ENCODE peak calls at places on chromosomes 3 and 15, in five cellular contexts. Y is heart right ventricle, T is upper lobe of right lung, X is RWPE1, O is DND-41. W is an unnamed sample.

GRCh38 chr3:152737021-152737908 is 97.7 kb upstream of the P2RY1 start:
- DNase-seq in Y (no peak), T (no peak), O (no peak), X (peak), W (peak)

GRCh38 chr15:70036585-70037343 is 61.0 kb downstream of the TLE3 start:
- DNase-seq in Y (no peak), O (no peak), X (peak), T (peak), W (no peak)

GRCh38 chr3:169278667-169279066 is 384.8 kb downstream of the MECOM start:
- DNase-seq in X (no peak), Y (no peak), T (no peak), O (no peak), W (peak)

GRCh38 chr3:125916376-125916978 is 52.5 kb upstream of the ROPN1B start:
- DNase-seq in Y (peak), O (no peak), T (no peak), X (peak), W (peak)

GRCh38 chr3:195110647-195111321 is 160.2 kb downstream of the XXYLT1 start:
- DNase-seq in O (no peak), T (peak), Y (peak), X (no peak), W (no peak)

GRCh38 chr3:133827136-133827535 is 21.5 kb downstream of the SRPRB start:
- DNase-seq in X (no peak), O (no peak), T (no peak), Y (no peak), W (no peak)

GRCh38 chr3:119413603-119414280 is 49.7 kb downstream of the TMEM39A start:
- DNase-seq in Y (no peak), X (no peak), O (no peak), T (no peak), W (no peak)

GRCh38 chr3:45984331-45985312 is 11.0 kb downstream of the FYCO1 start:
- DNase-seq in T (no peak), X (no peak), O (no peak), Y (no peak), W (peak)

GRCh38 chr3:107962946-107963345 is 127.9 kb downstream of the CD47 start:
- DNase-seq in X (peak), T (no peak), Y (no peak), O (no peak), W (peak)

GRCh38 chr3:157128771-157129671 is 30.9 kb downstream of the CCNL1 start:
- DNase-seq in Y (peak), O (no peak), T (no peak), X (no peak), W (no peak)

GRCh38 chr15:66097151-66098018 is 156.2 kb downstream of the MEGF11 start:
- DNase-seq in O (no peak), T (no peak), X (no peak), Y (no peak), W (no peak)

GRCh38 chr3:12513694-12514446 is 29.6 kb downstream of the TSEN2 start:
- DNase-seq in X (no peak), O (no peak), Y (peak), T (no peak), W (no peak)

GRCh38 chr3:30871720-30872119 is 22.7 kb downstream of the GADL1 start:
- DNase-seq in O (no peak), T (no peak), Y (no peak), X (no peak), W (peak)

GRCh38 chr15:64048766-64049165 is 2.5 kb upstream of the DAPK2 start:
- DNase-seq in Y (no peak), O (no peak), X (no peak), T (no peak), W (no peak)

GRCh38 chr3:115660646-115661442 is 37.5 kb downstream of the GAP43 start:
- DNase-seq in T (no peak), Y (peak), X (no peak), O (no peak), W (peak)

GRCh38 chr3:81989773-81990172 is 228.3 kb upstream of the GBE1 start:
- DNase-seq in O (no peak), X (no peak), Y (no peak), T (no peak), W (no peak)

GRCh38 chr3:151903501-151903991 is 30.1 kb downstream of the SUCNR1 start:
- DNase-seq in O (no peak), X (no peak), T (no peak), Y (no peak), W (peak)

GRCh38 chr15:62904511-62904910 is 138.0 kb upstream of the TPM1 start:
- DNase-seq in T (no peak), X (no peak), Y (no peak), O (no peak), W (no peak)

GRCh38 chr15:101026686-101027272 is 107.6 kb downstream of the LRRK1 start:
- DNase-seq in Y (no peak), X (no peak), O (no peak), T (no peak), W (no peak)

GRCh38 chr3:128380719-128381118 is 86.0 kb downstream of the DNAJB8 start:
- DNase-seq in T (no peak), X (no peak), O (no peak), Y (no peak), W (no peak)

GRCh38 chr3:133494469-133494868 is 79.0 kb upstream of the CDV3 start:
- DNase-seq in O (no peak), X (no peak), Y (no peak), T (no peak), W (peak)

GRCh38 chr3:110343945-110344344 is 727.7 kb upstream of the NECTIN3 start:
- DNase-seq in T (no peak), Y (no peak), X (no peak), O (no peak), W (peak)

GRCh38 chr15:90470453-90470852 is 59.3 kb upstream of the CRTC3 start:
- DNase-seq in O (no peak), T (no peak), Y (no peak), X (no peak), W (no peak)

GRCh38 chr3:82410366-82410765 is 648.9 kb upstream of the GBE1 start:
- DNase-seq in X (no peak), O (no peak), Y (no peak), T (no peak), W (no peak)

GRCh38 chr3:119643094-119643493 is 17.3 kb downstream of the POPDC2 start:
- DNase-seq in X (no peak), O (no peak), Y (no peak), T (no peak), W (peak)

GRCh38 chr3:132180337-132180791 is 136.8 kb upstream of the ACP3 start:
- DNase-seq in T (no peak), Y (no peak), X (peak), O (peak), W (peak)

GRCh38 chr15:49075876-49076275 is 29.6 kb upstream of the SECISBP2L start:
- DNase-seq in X (no peak), O (no peak), T (no peak), Y (no peak), W (no peak)

GRCh38 chr3:177946515-177946914 is 589.7 kb upstream of the KCNMB2 start:
- DNase-seq in O (no peak), X (no peak), T (no peak), Y (no peak), W (peak)

GRCh38 chr3:23308986-23309625 is 106.0 kb downstream of the UBE2E2 start:
- DNase-seq in X (no peak), O (no peak), Y (no peak), T (no peak), W (no peak)

GRCh38 chr3:89000886-89001285 is 106.5 kb upstream of the EPHA3 start:
- DNase-seq in T (no peak), X (no peak), O (no peak), Y (no peak), W (peak)

DNA sequence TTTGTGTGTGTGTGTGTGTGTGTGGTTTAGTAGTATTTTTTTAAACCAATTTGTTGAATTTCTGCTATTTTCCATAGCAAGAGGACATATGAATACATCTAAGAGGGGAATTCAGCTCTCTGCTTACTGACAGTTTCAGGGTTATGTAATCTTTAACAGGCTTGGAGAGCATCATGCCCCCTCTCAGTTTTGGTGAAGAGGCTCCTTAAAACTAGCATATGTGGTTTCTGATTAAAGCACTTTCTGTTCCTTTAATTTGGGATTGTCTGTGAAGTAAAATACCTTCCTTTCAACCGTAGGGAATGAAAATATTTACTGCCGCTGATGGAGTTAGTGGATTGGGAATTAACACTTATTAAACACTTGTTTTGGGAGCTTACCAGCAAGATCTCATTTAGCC is 19.4 kb upstream of the NFKBIZ start:
- DNase-seq in X (no peak), O (no peak), Y (no peak), T (no peak), W (no peak)
- H3K27ac ChIP-seq in X (no peak), O (no peak), Y (no peak), T (no peak), W (no peak)

GRCh38 chr3:16439848-16440708 is 73.4 kb downstream of the RFTN1 start:
- DNase-seq in T (no peak), Y (no peak), X (no peak), O (no peak), W (no peak)
- H3K27ac ChIP-seq in T (no peak), Y (no peak), X (no peak), O (no peak), W (no peak)

GRCh38 chr3:11392689-11393114 is 120.5 kb downstream of the ATG7 start:
- DNase-seq in T (no peak), Y (no peak), O (no peak), X (no peak), W (no peak)

GRCh38 chr3:11391172-11391879 is 119.1 kb downstream of the ATG7 start:
- DNase-seq in Y (no peak), O (no peak), X (no peak), T (no peak), W (no peak)

GRCh38 chr3:11391930-11392688 is 119.9 kb downstream of the ATG7 start:
- DNase-seq in X (peak), Y (no peak), T (no peak), O (peak), W (peak)

GRCh38 chr3:11389570-11390268 is 117.5 kb downstream of the ATG7 start:
- DNase-seq in X (no peak), O (no peak), Y (no peak), T (no peak), W (peak)

DNA sequence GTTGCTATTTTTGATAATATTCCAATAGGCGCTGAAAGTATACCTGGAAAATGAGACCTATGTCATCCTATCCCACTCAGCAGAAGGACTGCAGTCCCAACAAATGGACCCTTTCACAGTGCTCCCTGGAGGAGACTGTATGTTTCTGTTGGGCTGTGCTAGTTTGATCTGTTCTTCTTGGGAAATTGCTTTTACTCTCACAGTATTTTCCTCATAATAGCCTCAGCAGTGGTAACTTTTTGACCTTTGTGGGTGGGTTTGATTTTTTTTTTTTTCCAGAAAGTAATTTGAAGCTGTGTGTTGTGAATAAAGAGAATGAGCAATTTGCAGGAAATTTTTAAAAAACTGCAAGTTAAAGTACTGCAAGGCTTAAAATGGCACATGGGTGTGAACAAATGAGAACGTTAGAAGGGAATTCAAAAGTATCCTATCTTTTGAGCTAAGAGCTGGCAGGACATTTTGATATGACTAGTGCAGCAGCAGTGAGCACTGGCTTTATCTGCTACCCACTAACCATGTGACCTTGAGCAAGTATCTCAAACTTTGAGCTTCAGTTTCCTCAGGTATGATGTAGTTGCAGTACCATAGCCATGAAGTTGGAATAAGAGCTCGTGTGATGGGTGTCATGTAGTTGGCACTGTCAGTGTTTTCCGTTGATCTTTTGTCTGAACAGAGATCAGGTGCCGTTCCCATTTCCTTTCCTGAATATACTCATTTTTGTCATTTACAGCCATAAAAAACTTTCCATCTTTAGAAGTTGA is 118.4 kb downstream of the ATG7 start:
- DNase-seq in X (no peak), Y (no peak), O (no peak), T (no peak), W (peak)
- H3K27ac ChIP-seq in X (no peak), Y (no peak), O (no peak), T (no peak), W (no peak)

GRCh38 chr3:149653564-149653963 is 4.3 kb downstream of the WWTR1 start:
- DNase-seq in X (no peak), Y (no peak), O (no peak), T (no peak), W (no peak)
- H3K27ac ChIP-seq in X (no peak), Y (no peak), O (no peak), T (no peak), W (no peak)

GRCh38 chr3:170740285-170740684 is 129.7 kb downstream of the RPL22L1 start:
- DNase-seq in X (no peak), T (no peak), O (no peak), Y (no peak), W (no peak)
- H3K27ac ChIP-seq in X (peak), T (no peak), O (no peak), Y (no peak), W (peak)

DNA sequence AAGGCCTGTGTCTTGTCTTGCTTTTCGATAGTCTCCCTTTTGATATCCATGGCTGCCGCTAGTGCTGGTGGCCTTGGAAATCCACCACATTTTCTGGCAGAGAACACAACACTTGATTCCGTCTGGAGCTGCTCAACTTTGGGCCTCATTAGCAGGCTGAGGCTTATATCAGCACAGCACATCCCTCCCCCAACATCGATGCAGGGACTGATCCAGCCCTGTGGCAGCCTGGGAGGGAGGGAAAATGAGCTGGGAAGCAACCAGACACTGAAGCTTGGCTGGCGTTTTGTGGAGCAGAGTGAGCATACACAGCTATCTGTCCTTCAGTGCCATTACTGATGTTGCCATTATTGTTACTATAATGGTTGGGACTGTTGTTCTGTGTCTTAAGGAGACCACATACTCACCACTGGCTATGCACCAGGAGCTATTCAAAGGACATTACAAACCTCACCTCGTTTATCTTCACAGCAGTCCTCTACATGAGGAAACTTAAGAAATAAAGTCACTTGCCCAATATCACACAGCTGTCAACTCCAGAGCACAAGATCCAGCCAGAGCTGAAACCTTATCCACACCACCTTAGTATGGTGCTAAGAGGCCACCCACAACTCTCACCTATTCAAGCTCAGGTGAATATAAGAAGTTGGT is 102.9 kb downstream of the SUCLG2 start:
- DNase-seq in O (no peak), T (no peak), Y (no peak), X (no peak), W (no peak)
- H3K27ac ChIP-seq in O (no peak), T (no peak), Y (no peak), X (no peak), W (no peak)

GRCh38 chr15:68643216-68643830 is 64.5 kb downstream of the CORO2B start:
- DNase-seq in O (no peak), X (no peak), T (peak), Y (no peak), W (no peak)
- H3K27ac ChIP-seq in O (no peak), X (peak), T (no peak), Y (no peak), W (peak)

GRCh38 chr15:39465843-39466242 is 115.0 kb upstream of the THBS1 start:
- DNase-seq in O (no peak), Y (no peak), X (no peak), T (no peak), W (no peak)
- H3K27ac ChIP-seq in O (no peak), Y (peak), X (no peak), T (peak), W (peak)

W was measured in fibroblast of lung.